ENCODE peak calls at places on chromosomes 2 and 18, in nine cellular contexts. L is cardiac muscle cell, F is breast epithelium, A is upper lobe of right lung, T is epithelial cell of esophagus, G is AG10803, X is adrenal gland, C is skeletal muscle cell, B is tibial artery. D is an unnamed sample.

GRCh38 chr2:2683581-2683980 is 352.5 kb upstream of the MYT1L start:
- DNase-seq in G (no peak), X (no peak), C (no peak), A (peak; percentile 27), B (no peak), F (no peak), T (no peak), L (no peak), D (no peak)

GRCh38 chr2:230891509-230891908 is 26.8 kb downstream of the ITM2C start:
- DNase-seq in X (no peak), F (no peak), C (no peak), T (no peak), A (peak; percentile 33), B (no peak), L (no peak), G (no peak), D (peak; percentile 56)

GRCh38 chr2:170113168-170113567 is 64.8 kb upstream of the MYO3B start:
- DNase-seq in A (no peak), T (no peak), X (no peak), B (no peak), L (no peak), C (no peak), F (no peak), G (no peak), D (no peak)

GRCh38 chr2:199433204-199433832 is 24.4 kb downstream of the SATB2 start:
- DNase-seq in C (no peak), G (no peak), L (no peak), F (no peak), T (no peak), A (no peak), X (no peak), B (no peak), D (no peak)

GRCh38 chr2:174025271-174026121 is 60.3 kb upstream of the SP3 start:
- DNase-seq in G (peak; percentile 96), C (peak; percentile 97), T (no peak), X (peak; percentile 66), B (peak; percentile 94), F (no peak), L (peak; percentile 98), A (peak; percentile 71), D (no peak)

GRCh38 chr2:236613607-236614006 is 44.0 kb downstream of the ACKR3 start:
- DNase-seq in C (no peak), B (no peak), X (no peak), F (no peak), A (no peak), L (no peak), T (no peak), G (no peak), D (no peak)

GRCh38 chr2:84257871-84258270 is 201.2 kb downstream of the SUCLG1 start:
- DNase-seq in T (peak; percentile 22), B (no peak), C (no peak), F (no peak), G (no peak), A (no peak), L (no peak), X (no peak), D (no peak)

GRCh38 chr2:205405752-205406151 is 276.5 kb upstream of the NRP2 start:
- DNase-seq in B (no peak), C (peak; percentile 76), A (no peak), L (peak; percentile 87), G (peak; percentile 90), T (peak; percentile 45), F (no peak), X (no peak), D (no peak)

GRCh38 chr2:204108874-204109295 is 172.3 kb downstream of the ICOS start:
- DNase-seq in F (no peak), T (no peak), A (no peak), X (no peak), B (no peak), G (no peak), C (no peak), L (no peak), D (no peak)

GRCh38 chr2:8451273-8451672 is 230.6 kb upstream of the ID2 start:
- DNase-seq in X (peak; percentile 47), F (no peak), T (no peak), B (no peak), A (no peak), C (no peak), L (no peak), G (no peak), D (no peak)

GRCh38 chr2:71453404-71454220 is at the start of gene DYSF:
- DNase-seq in G (peak; percentile 21), T (peak; percentile 50), X (peak; percentile 35), B (peak; percentile 38), C (no peak), A (peak; percentile 77), L (peak; percentile 55), F (no peak), D (no peak)

GRCh38 chr2:30346475-30347169 is 100.4 kb upstream of the LCLAT1 start:
- DNase-seq in T (no peak), G (no peak), C (no peak), F (no peak), A (peak; percentile 67), X (peak; percentile 39), B (peak; percentile 59), L (peak; percentile 40), D (no peak)

GRCh38 chr2:38549066-38549465 is 53.7 kb downstream of the HNRNPLL start:
- DNase-seq in C (no peak), L (no peak), X (no peak), T (no peak), B (no peak), F (no peak), G (no peak), A (no peak), D (no peak)

GRCh38 chr18:54742654-54743053 is 85.6 kb upstream of the RAB27B start:
- DNase-seq in T (peak; percentile 43), A (no peak), B (peak; percentile 62), X (peak; percentile 46), F (no peak), C (peak; percentile 100), G (peak; percentile 98), L (peak; percentile 99), D (no peak)

GRCh38 chr2:215409331-215410127 is 26.3 kb downstream of the FN1 start:
- DNase-seq in F (no peak), T (peak; percentile 68), C (no peak), G (no peak), B (no peak), A (no peak), L (no peak), X (no peak), D (no peak)

GRCh38 chr18:60372598-60372997 is at the start of gene MC4R:
- DNase-seq in B (no peak), G (peak; percentile 87), T (peak; percentile 62), C (peak; percentile 72), X (peak; percentile 19), F (no peak), A (no peak), L (peak; percentile 74), D (peak; percentile 11)

GRCh38 chr2:128986867-128987268 is 668.2 kb upstream of the HS6ST1 start:
- DNase-seq in C (no peak), G (no peak), L (no peak), B (no peak), X (no peak), T (peak; percentile 27), F (no peak), A (no peak), D (no peak)

DNA sequence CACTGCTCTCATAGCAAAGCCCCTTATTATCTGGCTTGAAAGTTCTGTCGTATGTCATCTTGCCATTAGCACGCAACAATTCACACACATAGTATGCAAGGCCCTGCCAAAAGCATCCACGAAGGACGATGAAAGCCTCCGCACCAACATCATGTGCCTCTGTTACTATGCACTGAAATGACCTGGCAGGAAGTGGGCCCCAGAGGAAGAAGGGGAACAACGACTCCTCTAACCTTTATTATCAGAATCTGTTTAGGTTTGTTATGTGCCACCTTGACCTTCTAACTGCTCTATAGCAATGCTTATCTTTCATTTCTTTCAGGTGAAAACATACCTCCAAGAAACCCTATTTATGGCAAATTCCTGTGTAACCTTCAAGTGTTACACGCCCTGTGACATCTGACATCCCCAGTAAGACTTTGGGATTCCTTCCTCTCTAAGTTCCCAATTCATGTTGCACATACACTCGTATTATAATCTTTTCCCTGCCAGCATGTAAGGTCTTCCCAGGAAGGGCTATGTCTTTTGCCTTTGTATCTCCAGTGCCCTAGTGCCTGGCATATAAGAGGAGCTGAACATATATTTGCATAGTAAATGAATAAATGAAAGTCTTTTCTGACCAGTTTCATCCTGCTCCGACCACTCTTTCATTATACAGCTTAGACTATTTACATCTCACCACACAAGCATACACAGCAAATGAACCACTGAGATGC is 7.0 kb upstream of the NDUFV2 start:
- DNase-seq in L (peak; percentile 57), G (no peak), F (no peak), A (no peak), C (no peak), B (no peak), T (no peak), X (no peak), D (peak; percentile 23)
- H3K4me3 ChIP-seq in L (no peak overlapping the region), G (no peak overlapping the region), F (no peak overlapping the region), A (no peak overlapping the region), C (no peak overlapping the region), B (no peak overlapping the region), T (no peak overlapping the region), X (no peak overlapping the region), D (no peak overlapping the region)

DNA sequence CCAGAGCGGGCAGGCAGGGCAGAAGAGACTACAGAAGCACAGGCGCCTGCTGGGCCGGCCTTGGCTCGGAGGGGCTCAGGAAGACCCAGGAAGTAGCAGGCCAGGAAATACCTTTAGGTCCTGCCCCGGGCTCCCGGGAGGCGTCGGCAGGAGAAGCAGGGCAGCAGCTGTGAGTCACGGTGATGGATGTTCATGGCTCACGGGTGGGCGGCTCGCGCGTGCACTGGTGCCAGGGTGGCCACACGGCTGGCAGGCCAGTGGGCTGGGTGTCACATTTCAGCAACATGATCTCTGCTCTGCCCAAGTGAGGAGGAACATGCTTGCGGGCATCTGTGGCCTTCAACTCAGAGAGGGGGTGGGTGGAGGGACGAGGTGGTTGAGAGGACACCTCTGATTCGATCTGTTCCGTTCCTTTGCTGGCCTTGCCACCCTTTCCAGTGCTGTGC is 139.3 kb downstream of the KLHL29 start:
- DNase-seq in F (no peak), T (peak; percentile 61), L (no peak), C (no peak), B (peak; percentile 67), G (peak; percentile 74), A (no peak), X (peak; percentile 96), D (no peak)
- H3K4me3 ChIP-seq in F (peak overlapping the region; percentile 13), T (no peak overlapping the region), L (no peak overlapping the region), C (no peak overlapping the region), B (peak overlapping the region; percentile 10), G (no peak overlapping the region), A (no peak overlapping the region), X (no peak overlapping the region), D (no peak overlapping the region)

DNA sequence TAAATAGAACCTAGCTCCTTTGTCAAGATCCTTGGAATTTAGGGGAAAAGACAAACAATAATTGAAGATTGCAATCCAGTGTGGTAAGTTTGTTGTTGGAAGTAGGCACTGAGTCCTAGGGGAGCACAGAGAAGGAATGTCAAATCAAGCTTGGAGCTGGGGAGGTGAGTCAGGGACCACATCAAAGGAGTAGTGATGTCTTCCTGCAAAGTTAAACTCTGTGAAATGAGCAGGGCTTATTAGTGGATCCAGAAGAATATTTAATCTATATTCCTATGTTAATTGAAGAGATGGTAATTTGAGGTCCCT is 41.7 kb upstream of the NABP1 start:
- DNase-seq in A (no peak), B (no peak), G (peak; percentile 94), X (no peak), L (peak; percentile 65), T (peak; percentile 85), F (no peak), C (peak; percentile 64), D (no peak)
- H3K4me3 ChIP-seq in A (no peak overlapping the region), B (no peak overlapping the region), G (no peak overlapping the region), X (no peak overlapping the region), L (no peak overlapping the region), T (no peak overlapping the region), F (no peak overlapping the region), C (no peak overlapping the region), D (no peak overlapping the region)

GRCh38 chr18:25283769-25284168 is 68.2 kb downstream of the ZNF521 start:
- DNase-seq in B (no peak), T (no peak), A (no peak), C (no peak), F (no peak), X (no peak), G (peak; percentile 28), L (no peak), D (no peak)
- H3K4me3 ChIP-seq in B (no peak overlapping the region), T (no peak overlapping the region), A (no peak overlapping the region), C (no peak overlapping the region), F (no peak overlapping the region), X (no peak overlapping the region), G (peak overlapping the region; percentile 7), L (no peak overlapping the region), D (no peak overlapping the region)